ENCODE peak calls at places on chromosomes 2 and 18, in five cellular contexts. F is astrocyte of the hippocampus, O is fibroblast of villous mesenchyme, G is GM13977, Z is HEK293T. D is an unnamed sample.

GRCh38 chr2:216215991-216216390 is 106.8 kb downstream of the XRCC5 start:
- DNase-seq in O (peak), F (peak), Z (peak), G (no peak), D (no peak)

GRCh38 chr2:120503793-120504571 is 158.0 kb downstream of the INHBB start:
- DNase-seq in O (no peak), Z (no peak), G (no peak), F (peak), D (no peak)

GRCh38 chr18:62825382-62825781 is 110.0 kb downstream of the PHLPP1 start:
- DNase-seq in G (no peak), O (no peak), F (no peak), Z (no peak), D (no peak)

GRCh38 chr2:152743004-152743403 is 24.6 kb downstream of the ARL6IP6 start:
- DNase-seq in F (peak), Z (peak), O (peak), G (peak), D (no peak)

GRCh38 chr2:36006444-36006843 is 349.1 kb upstream of the CRIM1 start:
- DNase-seq in O (no peak), G (no peak), F (no peak), Z (no peak), D (no peak)

GRCh38 chr2:183825710-183826109 is 701.5 kb downstream of the NUP35 start:
- DNase-seq in G (no peak), F (no peak), Z (no peak), O (no peak), D (no peak)

GRCh38 chr2:100178085-100178788 is 35.8 kb upstream of the AFF3 start:
- DNase-seq in G (peak), Z (peak), O (peak), F (peak), D (no peak)

GRCh38 chr2:234491897-234492296 is 5.0 kb downstream of the ARL4C start:
- DNase-seq in F (peak), O (no peak), Z (no peak), G (no peak), D (no peak)

GRCh38 chr2:227608469-227609338 is 5.9 kb downstream of the SCYGR3 start:
- DNase-seq in G (peak), Z (no peak), O (no peak), F (no peak), D (no peak)

GRCh38 chr2:238731961-238732360 is 115.9 kb upstream of the TWIST2 start:
- DNase-seq in G (no peak), F (no peak), Z (no peak), O (peak), D (no peak)

GRCh38 chr2:202881570-202881969 is 10.0 kb upstream of the ICA1L start:
- DNase-seq in O (no peak), Z (no peak), G (no peak), F (no peak), D (no peak)

D was measured in coronary artery.